ENCODE peak calls at places on chromosomes 7 and 10, in six cellular contexts. J is epithelial cell of proximal tubule, M is AG04450, A is brain microvascular endothelial cell, X is A549, F is mucosa of descending colon. O is an unnamed sample.

GRCh38 chr7:41188163-41189130 is 514.4 kb downstream of the INHBA start:
- DNase-seq in J (no peak), M (peak), A (peak), X (no peak), F (no peak), O (peak)

GRCh38 chr7:46026741-46027140 is 105.7 kb upstream of the IGFBP3 start:
- DNase-seq in J (no peak), M (no peak), A (no peak), X (no peak), F (no peak), O (no peak)

GRCh38 chr10:2701802-2702201 is 365.5 kb upstream of the PFKP start:
- DNase-seq in J (no peak), M (no peak), A (no peak), X (no peak), F (no peak), O (no peak)

GRCh38 chr7:92991190-92991589 is 126.6 kb downstream of the SAMD9 start:
- DNase-seq in J (no peak), M (no peak), A (no peak), X (no peak), F (no peak), O (no peak)

GRCh38 chr10:87636313-87636915 is 23.3 kb upstream of the PAPSS2 start:
- DNase-seq in J (no peak), M (no peak), A (no peak), X (no peak), F (no peak), O (no peak)

GRCh38 chr10:44955408-44956070 is 4.1 kb upstream of the RASSF4 start:
- DNase-seq in J (no peak), M (no peak), A (no peak), X (no peak), F (no peak), O (no peak)

GRCh38 chr7:90669492-90669891 is 73.4 kb downstream of the CDK14 start:
- DNase-seq in J (no peak), M (no peak), A (no peak), X (no peak), F (no peak), O (no peak)

GRCh38 chr7:100545636-100546128 is 6.7 kb downstream of the AGFG2 start:
- DNase-seq in J (peak), M (peak), A (peak), X (peak), F (peak), O (peak)

GRCh38 chr7:36884863-36885262 is 160.6 kb upstream of the AOAH start:
- DNase-seq in J (no peak), M (no peak), A (no peak), X (no peak), F (no peak), O (no peak)

GRCh38 chr7:17696422-17696821 is 243.9 kb downstream of the SNX13 start:
- DNase-seq in J (no peak), M (no peak), A (peak), X (peak), F (peak), O (no peak)

GRCh38 chr10:97498841-97499560 is at the start of gene UBTD1:
- DNase-seq in J (no peak), M (no peak), A (no peak), X (peak), F (peak), O (no peak)

GRCh38 chr10:12566161-12567115 is 217.1 kb downstream of the CAMK1D start:
- DNase-seq in J (no peak), M (no peak), A (peak), X (no peak), F (no peak), O (no peak)

GRCh38 chr10:71314028-71314693 is 4.9 kb upstream of the SLC29A3 start:
- DNase-seq in J (no peak), M (no peak), A (no peak), X (peak), F (peak), O (no peak)

GRCh38 chr7:148379693-148380092 is 210.9 kb upstream of the C7orf33 start:
- DNase-seq in J (no peak), M (no peak), A (no peak), X (no peak), F (no peak), O (no peak)

GRCh38 chr10:47158116-47159071 is 141.6 kb upstream of the GDF10 start:
- DNase-seq in J (no peak), M (no peak), A (no peak), X (no peak), F (no peak), O (no peak)

GRCh38 chr10:130784326-130784725 is 527.2 kb downstream of the TCERG1L start:
- DNase-seq in J (no peak), M (no peak), A (no peak), X (no peak), F (no peak), O (no peak)

GRCh38 chr10:14578060-14578952 is 196.4 kb downstream of the FAM107B start:
- DNase-seq in J (no peak), M (no peak), A (peak), X (peak), F (no peak), O (no peak)
- TF ChIP-seq CTCF in J (no peak), M (no peak), A (no peak), X (no peak), F (no peak), O (no peak)

GRCh38 chr7:130958846-130959245 is 224.8 kb upstream of the KLF14 start:
- DNase-seq in J (no peak), M (no peak), A (no peak), X (no peak), F (no peak), O (no peak)

GRCh38 chr7:130961128-130961601 is 227.2 kb upstream of the KLF14 start:
- DNase-seq in J (no peak), M (no peak), A (peak), X (peak), F (no peak), O (no peak)

GRCh38 chr7:130959743-130960207 is 225.8 kb upstream of the KLF14 start:
- DNase-seq in J (no peak), M (no peak), A (peak), X (peak), F (no peak), O (no peak)

GRCh38 chr7:130962109-130962508 is 228.1 kb upstream of the KLF14 start:
- DNase-seq in J (no peak), M (no peak), A (no peak), X (no peak), F (no peak), O (no peak)

GRCh38 chr7:130960208-130960988 is 226.4 kb upstream of the KLF14 start:
- DNase-seq in J (peak), M (peak), A (peak), X (peak), F (no peak), O (peak)
- H3K4me3 ChIP-seq in J (no peak), M (peak), A (peak), X (peak), F (no peak), O (peak)

GRCh38 chr10:91335147-91335546 is 75.0 kb upstream of the HECTD2 start:
- DNase-seq in J (no peak), M (no peak), A (no peak), X (peak), F (no peak), O (no peak)
- TF ChIP-seq CTCF in J (peak), M (no peak), A (no peak), X (no peak), F (no peak), O (no peak)

GRCh38 chr7:158114056-158114850 is 473.4 kb downstream of the PTPRN2 start:
- DNase-seq in J (no peak), M (no peak), A (no peak), X (no peak), F (no peak), O (no peak)
- H3K4me3 ChIP-seq in J (no peak), M (no peak), A (no peak), X (no peak), F (no peak), O (no peak)

GRCh38 chr10:132417957-132418441 is 21.0 kb downstream of the PWWP2B start:
- DNase-seq in J (no peak), M (no peak), A (no peak), X (no peak), F (peak), O (no peak)

GRCh38 chr10:132415255-132415654 is 18.3 kb downstream of the PWWP2B start:
- DNase-seq in J (no peak), M (no peak), A (no peak), X (no peak), F (no peak), O (no peak)

GRCh38 chr10:132415956-132416355 is 19.0 kb downstream of the PWWP2B start:
- DNase-seq in J (no peak), M (no peak), A (no peak), X (no peak), F (no peak), O (no peak)

GRCh38 chr10:132417249-132417878 is 20.4 kb downstream of the PWWP2B start:
- DNase-seq in J (no peak), M (no peak), A (no peak), X (no peak), F (no peak), O (no peak)

DNA sequence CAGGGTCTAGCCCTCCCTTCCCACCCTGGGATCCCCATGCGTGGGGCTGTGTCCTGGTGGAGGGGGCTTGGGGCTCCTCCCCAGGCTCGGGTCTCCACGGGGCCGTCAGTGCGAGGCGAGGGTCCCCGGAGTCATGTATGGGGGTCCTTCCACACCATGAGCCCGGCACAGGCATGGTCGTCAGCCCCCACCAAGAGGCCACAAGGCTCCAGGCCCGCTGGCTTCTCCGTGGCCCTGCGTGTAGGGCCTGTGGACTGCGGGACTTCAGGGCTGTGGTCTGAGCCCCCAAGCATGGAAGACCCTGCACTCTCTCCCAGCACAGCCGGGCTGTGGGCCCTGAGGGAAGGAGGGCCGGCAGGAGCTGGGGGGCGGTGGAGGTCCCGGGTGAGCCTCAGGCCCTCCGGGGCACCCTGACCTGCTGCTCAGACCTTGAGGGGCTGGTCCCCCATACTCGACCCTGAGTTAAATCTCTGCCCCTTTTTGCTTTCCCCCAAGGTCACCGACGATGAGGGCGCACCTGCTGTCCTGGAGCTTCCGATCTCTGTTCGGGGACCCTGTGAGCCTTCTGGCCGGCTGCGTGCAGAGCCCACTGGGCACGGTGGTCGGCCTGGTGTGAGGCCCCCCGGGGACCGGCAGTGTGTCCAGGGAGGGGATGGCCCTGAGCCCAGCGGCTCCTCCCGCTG is 19.7 kb downstream of the PWWP2B start:
- DNase-seq in J (no peak), M (no peak), A (no peak), X (no peak), F (no peak), O (no peak)
- TF ChIP-seq CTCF in J (no peak), M (no peak), A (no peak), X (no peak), F (no peak), O (no peak)

GRCh38 chr10:90856261-90856660 is 1.6 kb downstream of the HTR7 start:
- DNase-seq in J (no peak), M (no peak), A (no peak), X (no peak), F (no peak), O (no peak)
- H3K4me3 ChIP-seq in J (no peak), M (no peak), A (peak), X (no peak), F (no peak), O (no peak)

GRCh38 chr10:25455980-25456567 is 281.3 kb downstream of the GPR158 start:
- DNase-seq in J (no peak), M (no peak), A (no peak), X (no peak), F (no peak), O (no peak)
- TF ChIP-seq CTCF in J (no peak), M (no peak), A (no peak), X (no peak), F (no peak), O (no peak)

GRCh38 chr7:1667566-1668485 is 2.3 kb upstream of the ELFN1 start:
- DNase-seq in J (no peak), M (no peak), A (no peak), X (no peak), F (no peak), O (no peak)
- H3K4me3 ChIP-seq in J (peak), M (no peak), A (peak), X (peak), F (no peak), O (no peak)